ENCODE peak calls at places on chromosome 2, in ten cellular contexts. T is OCI-LY7; N is AG09309; Q is HEK293T; F is activated naive CD4-positive, alpha-beta T cell treated with anti-CD3 and anti-CD28 coated beads for 36 hours; P is astrocyte of the cerebellum; L is WTC11; J is amniotic stem cell; O is thoracic aorta; G is astrocyte of the spinal cord. B is an unnamed sample.

GRCh38 chr2:175154670-175155082 is 13.3 kb downstream of the ATF2 start:
- DNase-seq in T (no peak), N (no peak), Q (no peak), F (peak; percentile 8), P (peak; percentile 64), L (no peak), J (peak; percentile 38), O (no peak), G (peak; percentile 77), B (no peak)

GRCh38 chr2:200306969-200307811 is 697 bp downstream of the SPATS2L start:
- DNase-seq in T (peak; percentile 44), N (no peak), Q (peak; percentile 55), F (peak; percentile 25), P (no peak), L (peak; percentile 38), J (no peak), O (no peak), G (peak; percentile 37), B (peak; percentile 5)

GRCh38 chr2:55581435-55581834 is 36.0 kb downstream of the PPP4R3B start:
- DNase-seq in T (no peak), N (no peak), Q (no peak), F (no peak), P (no peak), L (no peak), J (no peak), O (no peak), G (no peak), B (no peak)

GRCh38 chr2:88690591-88691338 is 708 bp upstream of the RPIA start:
- DNase-seq in T (peak; percentile 69), N (no peak), Q (peak; percentile 34), F (peak; percentile 69), P (no peak), L (peak; percentile 33), J (no peak), O (peak; percentile 7), G (no peak), B (peak; percentile 13)

GRCh38 chr2:160268382-160268781 is 68.3 kb upstream of the ITGB6 start:
- DNase-seq in T (no peak), N (no peak), Q (no peak), F (no peak), P (no peak), L (no peak), J (no peak), O (no peak), G (no peak), B (no peak)

GRCh38 chr2:237875234-237876055 is 16.0 kb downstream of the RAMP1 start:
- DNase-seq in T (no peak), N (no peak), Q (no peak), F (no peak), P (no peak), L (no peak), J (no peak), O (no peak), G (no peak), B (no peak)

GRCh38 chr2:41870948-41871522 is 176.8 kb upstream of the PKDCC start:
- DNase-seq in T (no peak), N (no peak), Q (no peak), F (no peak), P (no peak), L (peak; percentile 66), J (no peak), O (no peak), G (no peak), B (no peak)

GRCh38 chr2:186559370-186559769 is 30.5 kb upstream of the ITGAV start:
- DNase-seq in T (no peak), N (no peak), Q (no peak), F (no peak), P (no peak), L (no peak), J (no peak), O (no peak), G (no peak), B (no peak)

GRCh38 chr2:227188292-227188691 is 23.9 kb downstream of the COL4A3 start:
- DNase-seq in T (no peak), N (peak; percentile 17), Q (no peak), F (no peak), P (no peak), L (no peak), J (no peak), O (no peak), G (peak; percentile 47), B (no peak)

GRCh38 chr2:9102861-9103662 is 99.6 kb upstream of the MBOAT2 start:
- DNase-seq in T (no peak), N (no peak), Q (no peak), F (no peak), P (no peak), L (no peak), J (no peak), O (no peak), G (no peak), B (no peak)

GRCh38 chr2:24492283-24493272 is 1.5 kb downstream of the NCOA1 start:
- DNase-seq in T (no peak), N (no peak), Q (no peak), F (no peak), P (no peak), L (no peak), J (no peak), O (no peak), G (no peak), B (no peak)

GRCh38 chr2:238580486-238580885 is 153.8 kb downstream of the ASB1 start:
- DNase-seq in T (no peak), N (no peak), Q (no peak), F (no peak), P (no peak), L (no peak), J (no peak), O (no peak), G (no peak), B (no peak)

GRCh38 chr2:45131587-45131986 is 122.3 kb upstream of the SIX2 start:
- DNase-seq in T (no peak), N (no peak), Q (no peak), F (no peak), P (peak; percentile 81), L (no peak), J (no peak), O (no peak), G (peak; percentile 79), B (no peak)

GRCh38 chr2:72603481-72603880 is 222.4 kb downstream of the EXOC6B start:
- DNase-seq in T (no peak), N (no peak), Q (no peak), F (no peak), P (no peak), L (no peak), J (no peak), O (no peak), G (peak; percentile 44), B (no peak)

GRCh38 chr2:43727634-43728014 is 46.2 kb upstream of the DYNC2LI1 start:
- DNase-seq in T (no peak), N (no peak), Q (no peak), F (no peak), P (no peak), L (no peak), J (no peak), O (no peak), G (no peak), B (no peak)

GRCh38 chr2:164061129-164061746 is 325.4 kb upstream of the FIGN start:
- DNase-seq in T (peak; percentile 16), N (no peak), Q (peak; percentile 47), F (no peak), P (peak; percentile 9), L (peak; percentile 77), J (peak; percentile 14), O (no peak), G (peak; percentile 34), B (no peak)

GRCh38 chr2:11864724-11865123 is 118.3 kb downstream of the LPIN1 start:
- DNase-seq in T (no peak), N (no peak), Q (no peak), F (no peak), P (no peak), L (no peak), J (no peak), O (no peak), G (no peak), B (no peak)

GRCh38 chr2:172480301-172481218 is 53.2 kb downstream of the ITGA6 start:
- DNase-seq in T (no peak), N (no peak), Q (no peak), F (no peak), P (no peak), L (no peak), J (no peak), O (no peak), G (peak; percentile 26), B (no peak)

GRCh38 chr2:105764059-105764458 is 19.3 kb downstream of the NCK2 start:
- DNase-seq in T (no peak), N (no peak), Q (no peak), F (no peak), P (no peak), L (no peak), J (no peak), O (no peak), G (no peak), B (no peak)

GRCh38 chr2:19559596-19560240 is 201.3 kb upstream of the OSR1 start:
- DNase-seq in T (peak; percentile 3), N (no peak), Q (no peak), F (peak; percentile 35), P (no peak), L (no peak), J (no peak), O (no peak), G (no peak), B (no peak)

GRCh38 chr2:20561703-20562454 is 89.0 kb downstream of the HS1BP3 start:
- DNase-seq in T (no peak), N (no peak), Q (no peak), F (no peak), P (peak; percentile 89), L (no peak), J (peak; percentile 21), O (no peak), G (peak; percentile 92), B (no peak)

GRCh38 chr2:1209761-1210160 is 203.5 kb upstream of the TPO start:
- DNase-seq in T (no peak), N (no peak), Q (no peak), F (no peak), P (no peak), L (no peak), J (no peak), O (no peak), G (no peak), B (no peak)

GRCh38 chr2:174611851-174612250 is 14.2 kb upstream of the WIPF1 start:
- DNase-seq in T (peak; percentile 75), N (no peak), Q (no peak), F (peak; percentile 3), P (no peak), L (no peak), J (no peak), O (no peak), G (no peak), B (no peak)

GRCh38 chr2:236887519-236887918 is 198.2 kb upstream of the COPS8 start:
- DNase-seq in T (no peak), N (peak; percentile 14), Q (no peak), F (no peak), P (no peak), L (no peak), J (peak; percentile 26), O (peak; percentile 58), G (peak; percentile 52), B (no peak)

GRCh38 chr2:216071452-216071851 is 10.2 kb downstream of the PECR start:
- DNase-seq in T (no peak), N (no peak), Q (no peak), F (no peak), P (no peak), L (no peak), J (no peak), O (no peak), G (no peak), B (no peak)

GRCh38 chr2:23926750-23927627 is at the start of gene ATAD2B:
- DNase-seq in T (peak; percentile 96), N (peak; percentile 74), Q (peak; percentile 93), F (peak; percentile 93), P (peak; percentile 86), L (peak; percentile 95), J (peak; percentile 85), O (peak; percentile 43), G (peak; percentile 96), B (peak; percentile 92)

GRCh38 chr2:30147715-30148611 is 1.2 kb downstream of the YPEL5 start:
- DNase-seq in T (peak; percentile 84), N (no peak), Q (peak; percentile 80), F (peak; percentile 75), P (peak; percentile 24), L (peak; percentile 78), J (peak; percentile 49), O (peak; percentile 29), G (peak; percentile 55), B (peak; percentile 66)

GRCh38 chr2:29663266-29663665 is 258.1 kb downstream of the ALK start:
- DNase-seq in T (no peak), N (peak; percentile 25), Q (no peak), F (no peak), P (peak; percentile 4), L (no peak), J (no peak), O (no peak), G (peak; percentile 76), B (no peak)